ENCODE peak calls at places on chromosomes 16 and 17, in four cellular contexts. D, L, T and V are unnamed samples.

GRCh38 chr16:66298571-66299120 is 67.8 kb upstream of the CDH5 start:
- DNase-seq in D (no peak), L (no peak), T (no peak), V (no peak)

GRCh38 chr17:16662936-16663335 is 9.3 kb upstream of the ZNF624 start:
- DNase-seq in D (no peak), L (no peak), T (no peak), V (no peak)

GRCh38 chr17:79273660-79274059 is 199.0 kb downstream of the ENGASE start:
- DNase-seq in D (no peak), L (no peak), T (no peak), V (no peak)

GRCh38 chr17:4261452-4261851 is 2.3 kb downstream of the ANKFY1 start:
- DNase-seq in D (no peak), L (no peak), T (no peak), V (no peak)

GRCh38 chr17:73368085-73368631 is 56.4 kb upstream of the CDC42EP4 start:
- DNase-seq in D (no peak), L (no peak), T (no peak), V (no peak)

GRCh38 chr17:45852535-45853297 is 8.0 kb downstream of the SPPL2C start:
- DNase-seq in D (peak), L (peak), T (no peak), V (peak)

GRCh38 chr16:21603920-21604319 is 4.5 kb downstream of the METTL9 start:
- DNase-seq in D (peak), L (no peak), T (no peak), V (no peak)

GRCh38 chr17:33934696-33935095 is 320.4 kb upstream of the CCL2 start:
- DNase-seq in D (no peak), L (no peak), T (no peak), V (no peak)

GRCh38 chr17:40848583-40849235 is 18.3 kb downstream of the KRT12 start:
- DNase-seq in D (no peak), L (no peak), T (no peak), V (no peak)

GRCh38 chr17:9227819-9228407 is 206.6 kb downstream of the NTN1 start:
- DNase-seq in D (no peak), L (no peak), T (no peak), V (no peak)

GRCh38 chr17:60087882-60088669 is 9.4 kb upstream of the HEATR6 start:
- DNase-seq in D (peak), L (no peak), T (no peak), V (no peak)

GRCh38 chr17:50973557-50974494 is 107.7 kb upstream of the TOB1 start:
- DNase-seq in D (no peak), L (no peak), T (no peak), V (no peak)
- TF ChIP-seq POLR2AphosphoS5 in D (no peak), L (no peak), T (no peak), V (no peak)

GRCh38 chr17:36936455-36936934 is 780 bp upstream of the LHX1 start:
- DNase-seq in D (peak), L (no peak), T (no peak), V (no peak)
- TF ChIP-seq EZH2 in D (no peak), L (no peak), T (no peak), V (no peak)

GRCh38 chr17:75876938-75877751 is 1.2 kb downstream of the TRIM47 start:
- DNase-seq in D (no peak), L (no peak), T (no peak), V (peak)

GRCh38 chr17:75874323-75875181 is 3.8 kb downstream of the TRIM47 start:
- DNase-seq in D (no peak), L (no peak), T (no peak), V (no peak)

GRCh38 chr17:75876190-75876937 is 2.0 kb downstream of the TRIM47 start:
- DNase-seq in D (no peak), L (no peak), T (no peak), V (peak)

GRCh38 chr17:75875182-75875939 is 3.0 kb downstream of the TRIM47 start:
- DNase-seq in D (no peak), L (no peak), T (no peak), V (no peak)

GRCh38 chr17:75875940-75876189 is 2.5 kb downstream of the TRIM47 start:
- DNase-seq in D (no peak), L (no peak), T (no peak), V (no peak)
- TF ChIP-seq EGR1 in D (no peak), L (no peak), T (no peak), V (no peak)

DNA sequence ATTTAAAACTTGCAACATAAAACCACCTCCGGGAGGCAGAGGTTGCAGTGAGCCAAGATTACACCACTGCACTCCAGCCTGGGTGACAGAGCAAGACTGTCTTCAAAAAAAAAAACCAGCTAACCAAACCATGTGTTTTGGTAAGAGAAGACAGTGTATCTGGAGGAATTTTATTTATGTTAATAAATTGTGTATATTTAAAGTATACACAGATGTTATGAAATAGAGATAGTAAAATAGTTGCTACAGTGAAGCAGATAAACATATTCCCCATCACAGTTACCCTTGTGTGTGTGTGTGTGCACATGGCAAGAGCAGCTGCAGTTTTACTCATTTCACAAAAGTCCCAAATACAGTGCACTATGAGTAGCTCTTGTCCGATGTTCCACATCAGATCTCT is 54.8 kb upstream of the CRISPLD2 start:
- DNase-seq in D (no peak), L (no peak), T (no peak), V (no peak)
- TF ChIP-seq POLR2AphosphoS5 in D (no peak), L (no peak), T (no peak), V (no peak)

GRCh38 chr17:83089322-83090156 is 10.1 kb downstream of the METRNL start:
- DNase-seq in D (no peak), L (no peak), T (no peak), V (no peak)
- TF ChIP-seq EZH2 in D (no peak), L (no peak), T (no peak), V (no peak)

GRCh38 chr16:1175566-1176279 is 22.8 kb downstream of the CACNA1H start:
- DNase-seq in D (no peak), L (no peak), T (no peak), V (no peak)

GRCh38 chr16:1173778-1174451 is 21.0 kb downstream of the CACNA1H start:
- DNase-seq in D (no peak), L (no peak), T (no peak), V (no peak)

GRCh38 chr16:1176280-1176897 is 23.5 kb downstream of the CACNA1H start:
- DNase-seq in D (no peak), L (no peak), T (no peak), V (no peak)

GRCh38 chr16:1172651-1173050 is 19.7 kb downstream of the CACNA1H start:
- DNase-seq in D (no peak), L (no peak), T (no peak), V (no peak)

GRCh38 chr16:1174477-1175357 is 21.8 kb downstream of the CACNA1H start:
- DNase-seq in D (no peak), L (no peak), T (no peak), V (peak)
- TF ChIP-seq EGR1 in D (no peak), L (no peak), T (no peak), V (no peak)

GRCh38 chr17:62064791-62065563 is at the start of gene MED13:
- DNase-seq in D (peak), L (no peak), T (no peak), V (no peak)
- TF ChIP-seq POLR2AphosphoS5 in D (peak), L (peak), T (peak), V (peak)